ENCODE peak calls at places on chromosomes 16 and 17, in five cellular contexts. U is naive thymus-derived CD8-positive, alpha-beta T cell; N is H9; Q is NCI-H1694 treated with DMSO at 0.1 percent for 48 hours; S is iPS DF 6.9. A is an unnamed sample.

GRCh38 chr17:27353469-27354050 is 59.6 kb downstream of the WSB1 start:
- DNase-seq in N (peak; percentile 94), Q (peak; percentile 88), U (peak; percentile 76), S (no peak), A (peak; percentile 97)

GRCh38 chr17:34763727-34764665 is 184.6 kb downstream of the TMEM132E start:
- DNase-seq in U (no peak), N (peak; percentile 26), S (no peak), Q (no peak), A (no peak)

GRCh38 chr17:73358668-73359067 is 46.9 kb upstream of the CDC42EP4 start:
- DNase-seq in N (no peak), Q (no peak), U (no peak), S (no peak), A (no peak)

GRCh38 chr17:63274156-63274555 is 171.9 kb downstream of the CYB561 start:
- DNase-seq in S (no peak), N (no peak), Q (no peak), U (no peak), A (no peak)

GRCh38 chr17:19253112-19253511 is 15.9 kb downstream of the EPN2 start:
- DNase-seq in N (no peak), S (no peak), Q (no peak), U (no peak), A (no peak)

GRCh38 chr17:19447085-19447583 is 36.1 kb downstream of the RNF112 start:
- DNase-seq in Q (peak; percentile 90), U (peak; percentile 85), N (peak; percentile 89), S (no peak), A (peak; percentile 86)

GRCh38 chr16:87368029-87368765 is 15.4 kb downstream of the FBXO31 start:
- DNase-seq in U (no peak), N (no peak), Q (no peak), S (no peak), A (no peak)

GRCh38 chr16:85615014-85615851 is 2.1 kb downstream of the GSE1 start:
- DNase-seq in N (peak; percentile 70), S (no peak), U (peak; percentile 35), Q (peak; percentile 32), A (peak; percentile 81)

GRCh38 chr16:67562526-67562917 is at the start of gene CTCF:
- DNase-seq in N (peak; percentile 79), U (peak; percentile 99), Q (peak; percentile 69), S (no peak), A (peak; percentile 95)

GRCh38 chr16:69859105-69859969 is 91.8 kb upstream of the CLEC18A start:
- DNase-seq in U (no peak), Q (peak; percentile 33), S (peak; percentile 41), N (peak; percentile 83), A (peak; percentile 65)

GRCh38 chr17:45923511-45924268 is 29.3 kb downstream of the MAPT start:
- DNase-seq in N (no peak), U (no peak), Q (peak; percentile 35), S (no peak), A (no peak)

GRCh38 chr17:3012926-3013581 is 50.4 kb downstream of the OR1D5 start:
- DNase-seq in Q (peak; percentile 54), S (peak; percentile 61), U (peak; percentile 54), N (peak; percentile 92), A (peak; percentile 85)

GRCh38 chr17:77356690-77357201 is 216.0 kb downstream of the SEC14L1 start:
- DNase-seq in N (no peak), U (no peak), Q (peak; percentile 18), S (no peak), A (peak; percentile 47)

GRCh38 chr17:32976605-32977004 is 15.0 kb upstream of the SPACA3 start:
- DNase-seq in N (no peak), Q (no peak), S (no peak), U (no peak), A (no peak)

GRCh38 chr17:35460354-35460851 is 11.8 kb upstream of the SLFN13 start:
- DNase-seq in S (peak; percentile 45), N (peak; percentile 98), U (peak; percentile 67), Q (no peak), A (peak; percentile 85)

GRCh38 chr17:36657763-36658490 is 56.5 kb downstream of the MRM1 start:
- DNase-seq in N (peak; percentile 76), Q (peak; percentile 11), U (no peak), S (no peak), A (peak; percentile 76)

GRCh38 chr17:32771396-32771795 is 105.5 kb downstream of the MYO1D start:
- DNase-seq in N (no peak), S (no peak), U (no peak), Q (no peak), A (no peak)

GRCh38 chr17:35170968-35171771 is 23.0 kb downstream of the SLC35G3 start:
- DNase-seq in Q (no peak), S (no peak), N (no peak), U (peak; percentile 79), A (no peak)

GRCh38 chr17:57257213-57257873 is 1.0 kb downstream of the MSI2 start:
- DNase-seq in Q (no peak), N (no peak), S (no peak), U (peak; percentile 30), A (no peak)

GRCh38 chr17:81254955-81255717 is 16.0 kb downstream of the NDUFAF8 start:
- DNase-seq in N (peak; percentile 90), Q (no peak), S (no peak), U (no peak), A (peak; percentile 77)

A was measured in ecto neural progenitor cell.